ENCODE peak calls at places on chromosomes 1 and 21, in eight cellular contexts. K is astrocyte of the spinal cord; D is CD8-positive, alpha-beta T cell; E is right atrium auricular region; A is gastrocnemius medialis; N is transverse colon; M is fibroblast of mammary gland; R is A549. H is an unnamed sample.

GRCh38 chr1:3706651-3707297 is 45.5 kb upstream of the CCDC27 start:
- DNase-seq in D (no peak), M (no peak), K (no peak), N (no peak), A (no peak), R (no peak), E (no peak), H (no peak)

GRCh38 chr1:42305639-42306038 is 29.4 kb downstream of the FOXJ3 start:
- DNase-seq in R (no peak), D (no peak), M (peak; percentile 44), E (no peak), A (no peak), K (no peak), N (no peak), H (peak; percentile 46)

GRCh38 chr1:205632374-205633169 is 761 bp upstream of the ELK4 start:
- DNase-seq in R (no peak), M (no peak), K (no peak), D (no peak), E (no peak), N (no peak), A (no peak), H (no peak)

GRCh38 chr1:119673171-119673940 is 25.3 kb upstream of the ZNF697 start:
- DNase-seq in E (no peak), D (no peak), K (peak; percentile 9), M (no peak), N (no peak), R (no peak), A (no peak), H (peak; percentile 58)

GRCh38 chr1:7250826-7251800 is 465.9 kb downstream of the CAMTA1 start:
- DNase-seq in D (no peak), M (no peak), N (no peak), A (no peak), K (no peak), E (no peak), R (no peak), H (no peak)

GRCh38 chr1:184056921-184057496 is 5.5 kb downstream of the TSEN15 start:
- DNase-seq in A (no peak), N (no peak), M (peak; percentile 49), R (peak; percentile 24), E (no peak), D (no peak), K (peak; percentile 72), H (peak; percentile 84)

GRCh38 chr1:195481293-195481692 is 1126.9 kb downstream of the KCNT2 start:
- DNase-seq in E (no peak), N (no peak), A (no peak), D (no peak), R (no peak), K (no peak), M (no peak), H (no peak)

GRCh38 chr1:168443899-168444298 is 99.9 kb downstream of the XCL2 start:
- DNase-seq in E (no peak), A (no peak), R (no peak), M (no peak), N (no peak), D (no peak), K (no peak), H (no peak)

GRCh38 chr1:88801575-88802208 is 89.7 kb downstream of the GTF2B start:
- DNase-seq in A (no peak), R (peak; percentile 13), D (no peak), E (no peak), N (no peak), K (peak; percentile 16), M (peak; percentile 59), H (peak; percentile 1)

GRCh38 chr1:114011796-114012195 is 32.5 kb downstream of the OLFML3 start:
- DNase-seq in K (peak; percentile 24), E (no peak), R (no peak), A (no peak), M (peak; percentile 25), D (no peak), N (no peak), H (no peak)

GRCh38 chr21:32728455-32729237 is 833 bp upstream of the SYNJ1 start:
- DNase-seq in E (no peak), K (no peak), M (no peak), R (no peak), N (no peak), D (no peak), A (no peak), H (no peak)

GRCh38 chr1:24964811-24965570 is 34.9 kb upstream of the RUNX3 start:
- DNase-seq in N (peak; percentile 78), A (no peak), M (no peak), K (peak; percentile 59), R (no peak), D (peak; percentile 77), E (no peak), H (no peak)

GRCh38 chr1:37509181-37509580 is 5.4 kb downstream of the MEAF6 start:
- DNase-seq in D (no peak), R (peak; percentile 30), M (peak; percentile 38), E (no peak), K (peak; percentile 58), A (no peak), N (no peak), H (no peak)

GRCh38 chr1:223019236-223019635 is 123.8 kb downstream of the TLR5 start:
- DNase-seq in D (no peak), K (no peak), A (no peak), E (no peak), N (no peak), M (no peak), R (no peak), H (no peak)

GRCh38 chr1:6072774-6073479 is 27.2 kb downstream of the KCNAB2 start:
- DNase-seq in N (no peak), R (no peak), M (no peak), K (no peak), A (no peak), E (no peak), D (no peak), H (no peak)

GRCh38 chr21:27480841-27481261 is 514.0 kb upstream of the ADAMTS5 start:
- DNase-seq in M (peak; percentile 63), E (no peak), K (peak; percentile 48), N (no peak), R (no peak), D (no peak), A (no peak), H (peak; percentile 33)

GRCh38 chr1:89884718-89885596 is 64.1 kb downstream of the LRRC8D start:
- DNase-seq in K (no peak), M (peak; percentile 38), D (no peak), R (peak; percentile 14), E (no peak), N (no peak), A (no peak), H (peak; percentile 65)

GRCh38 chr1:94864821-94865220 is 44.7 kb downstream of the SLC44A3 start:
- DNase-seq in A (no peak), E (no peak), D (no peak), K (peak; percentile 29), R (peak; percentile 2), M (peak; percentile 40), N (no peak), H (peak; percentile 40)

GRCh38 chr21:41879190-41879998 is at the start of gene PRDM15:
- DNase-seq in E (peak; percentile 81), M (peak; percentile 76), D (peak; percentile 55), K (peak; percentile 83), A (peak; percentile 71), N (peak; percentile 87), R (peak; percentile 81), H (peak; percentile 92)

GRCh38 chr21:41881051-41881450 is 1.9 kb upstream of the PRDM15 start:
- DNase-seq in M (no peak), E (no peak), N (no peak), A (no peak), K (no peak), R (no peak), D (no peak), H (no peak)

GRCh38 chr21:41878831-41879189 is 334 bp downstream of the PRDM15 start:
- DNase-seq in E (peak; percentile 83), R (peak; percentile 68), A (peak; percentile 75), D (peak; percentile 51), K (peak; percentile 85), M (peak; percentile 73), N (peak; percentile 84), H (peak; percentile 84)

GRCh38 chr21:41877901-41878830 is 978 bp downstream of the PRDM15 start:
- DNase-seq in M (peak; percentile 79), D (no peak), E (no peak), A (peak; percentile 24), K (peak; percentile 73), N (peak; percentile 61), R (peak; percentile 7), H (peak; percentile 65)

GRCh38 chr21:41880153-41880552 is 1.0 kb upstream of the PRDM15 start:
- DNase-seq in D (no peak), K (no peak), N (no peak), E (no peak), A (no peak), M (no peak), R (no peak), H (no peak)
- H3K4me3 ChIP-seq in D (no peak overlapping the region), K (peak overlapping the region; percentile 63), N (peak overlapping the region; percentile 73), E (peak overlapping the region; percentile 76), A (peak overlapping the region; percentile 53), M (peak overlapping the region; percentile 59), R (peak overlapping the region; percentile 57), H (no peak overlapping the region)

DNA sequence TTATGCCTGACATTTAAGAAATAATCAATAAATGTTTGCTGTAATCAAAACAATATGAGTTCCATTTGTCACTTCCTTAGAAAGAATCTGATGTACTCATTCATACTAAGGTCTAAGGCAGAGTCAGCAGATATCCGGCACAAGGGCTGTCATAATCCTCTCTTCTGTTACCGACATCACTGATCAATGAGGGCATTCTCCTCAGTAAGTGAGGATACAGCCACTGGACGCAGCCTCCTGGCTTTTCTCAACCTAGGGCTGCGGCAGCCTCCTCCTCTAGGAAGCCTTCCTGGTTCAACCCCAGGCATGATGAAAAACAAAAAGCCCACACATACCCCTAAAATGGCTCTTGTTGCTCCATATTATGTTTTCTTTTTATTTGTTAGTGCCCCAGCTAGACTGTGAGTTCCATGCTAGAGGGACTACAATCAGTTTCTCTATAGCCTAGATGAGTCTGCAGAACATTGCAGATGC is 40.7 kb upstream of the TENT5C start:
- DNase-seq in E (no peak), A (no peak), K (no peak), M (peak; percentile 2), R (no peak), D (no peak), N (no peak), H (no peak)
- TF ChIP-seq CTCF in E (no peak), A (no peak), K (no peak), M (no peak), R (no peak), D (no peak), N (no peak), H (no peak)

DNA sequence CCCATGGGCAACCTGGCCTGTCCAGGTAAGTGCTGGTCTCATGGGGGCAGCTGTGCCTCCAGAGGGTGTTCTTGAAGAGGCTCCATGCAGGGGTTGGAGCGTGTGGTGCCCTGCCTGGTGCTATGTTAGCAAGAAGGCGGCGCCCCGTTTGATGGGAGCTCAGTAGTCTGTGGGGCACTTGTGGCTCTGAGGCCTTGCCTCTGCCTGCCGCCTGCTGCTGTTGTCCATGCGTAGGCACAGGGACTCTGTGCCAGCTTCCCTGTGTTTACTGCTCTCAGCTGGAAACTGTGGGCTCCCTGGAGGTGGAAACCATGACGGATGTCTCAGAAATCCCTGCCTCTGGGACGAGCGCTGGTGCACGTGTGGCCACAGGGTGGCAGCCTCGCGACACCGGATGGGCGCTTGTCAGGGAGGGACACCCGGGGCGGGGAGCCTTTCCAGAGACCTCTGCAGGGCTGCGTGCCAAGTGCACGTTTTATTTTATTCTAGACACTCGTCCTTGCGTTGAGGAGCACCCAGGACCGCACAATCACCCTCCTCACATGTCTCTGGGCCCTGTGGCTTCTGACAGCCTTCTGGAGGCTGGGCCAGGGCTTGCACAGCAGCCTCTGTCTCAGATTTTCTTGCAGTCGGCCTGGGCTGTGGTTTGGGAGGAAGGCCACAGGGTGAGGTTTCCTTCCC is 27.1 kb downstream of the SNAP47 start:
- DNase-seq in E (peak; percentile 90), N (peak; percentile 90), A (peak; percentile 85), M (peak; percentile 74), R (peak; percentile 79), K (peak; percentile 79), D (peak; percentile 77), H (peak; percentile 81)
- H3K4me3 ChIP-seq in E (no peak overlapping the region), N (no peak overlapping the region), A (no peak overlapping the region), M (no peak overlapping the region), R (no peak overlapping the region), K (no peak overlapping the region), D (no peak overlapping the region), H (no peak overlapping the region)

GRCh38 chr1:165768513-165769394 is at the start of gene TMCO1:
- DNase-seq in D (peak; percentile 84), A (peak; percentile 97), K (peak; percentile 97), N (peak; percentile 95), R (peak; percentile 98), E (peak; percentile 97), M (peak; percentile 98), H (peak; percentile 99)
- TF ChIP-seq CTCF in D (peak; percentile 24), A (peak; percentile 33), K (peak; percentile 24), N (no peak), R (no peak), E (peak; percentile 46), M (peak; percentile 33), H (peak; percentile 33)